ENCODE peak calls at places on chromosomes 2 and 18, in six cellular contexts. E, O, C, R, T and Q are unnamed samples.

GRCh38 chr2:172588931-172589330 is 33.0 kb downstream of the PDK1 start:
- DNase-seq in C (no peak), O (peak), E (no peak), T (peak), R (no peak), Q (no peak)

GRCh38 chr2:156800065-156800556 is 363.9 kb downstream of the GPD2 start:
- DNase-seq in E (no peak), C (no peak), O (no peak), T (no peak), R (no peak), Q (no peak)

GRCh38 chr2:15432642-15433261 is 128.4 kb downstream of the NBAS start:
- DNase-seq in O (no peak), C (no peak), T (no peak), E (no peak), R (no peak), Q (no peak)

GRCh38 chr2:98378901-98379300 is 32.6 kb downstream of the CNGA3 start:
- DNase-seq in E (no peak), O (no peak), T (peak), C (peak), R (no peak), Q (no peak)

GRCh38 chr2:192559541-192560126 is 364.9 kb upstream of the TMEFF2 start:
- DNase-seq in E (no peak), T (no peak), C (no peak), O (no peak), R (no peak), Q (no peak)

GRCh38 chr2:97951155-97951670 is 44.5 kb downstream of the TMEM131 start:
- DNase-seq in O (no peak), E (peak), R (no peak), C (no peak), T (no peak), Q (no peak)

GRCh38 chr2:214630402-214631035 is 179.0 kb downstream of the BARD1 start:
- DNase-seq in E (peak), C (no peak), T (peak), O (no peak), R (no peak), Q (no peak)

GRCh38 chr2:202035941-202036372 is 2.3 kb downstream of the FZD7 start:
- DNase-seq in T (no peak), E (peak), O (no peak), C (no peak), R (no peak), Q (peak)

GRCh38 chr2:112085916-112086669 is 31.0 kb downstream of the TMEM87B start:
- DNase-seq in O (no peak), C (no peak), R (no peak), E (no peak), T (peak), Q (no peak)

GRCh38 chr18:11553098-11553940 is 56.1 kb upstream of the SLC35G4 start:
- DNase-seq in O (peak), R (peak), E (peak), C (peak), T (peak), Q (peak)

GRCh38 chr2:149383340-149383739 is 53.0 kb downstream of the LYPD6 start:
- DNase-seq in R (no peak), T (no peak), C (peak), O (no peak), E (no peak), Q (no peak)

GRCh38 chr2:200608341-200609026 is 22.7 kb downstream of the AOX1 start:
- DNase-seq in T (no peak), E (no peak), O (no peak), R (no peak), C (no peak), Q (no peak)

GRCh38 chr2:164504253-164504652 is 117.0 kb downstream of the GRB14 start:
- DNase-seq in O (peak), C (no peak), E (peak), R (no peak), T (peak), Q (peak)

GRCh38 chr18:9629709-9630108 is 15.3 kb upstream of the PPP4R1 start:
- DNase-seq in R (no peak), T (peak), O (no peak), C (no peak), E (no peak), Q (no peak)

GRCh38 chr2:26559556-26559955 is 81.6 kb downstream of the CIB4 start:
- DNase-seq in T (no peak), C (no peak), O (no peak), R (no peak), E (peak), Q (no peak)

GRCh38 chr18:79921984-79922965 is 29.2 kb downstream of the SLC66A2 start:
- DNase-seq in C (no peak), R (no peak), T (no peak), O (no peak), E (no peak), Q (no peak)

GRCh38 chr2:181404472-181404871 is 52.7 kb upstream of the ITGA4 start:
- DNase-seq in T (no peak), O (no peak), E (no peak), R (peak), C (no peak), Q (no peak)

GRCh38 chr2:175844169-175844568 is 157.9 kb downstream of the LNPK start:
- DNase-seq in R (no peak), O (no peak), E (no peak), T (peak), C (peak), Q (no peak)

GRCh38 chr18:11951390-11951851 is 29.9 kb upstream of the IMPA2 start:
- DNase-seq in T (no peak), O (no peak), R (no peak), E (peak), C (no peak), Q (no peak)

GRCh38 chr2:231679906-231680283 is 28.4 kb upstream of the PTMA start:
- DNase-seq in C (no peak), R (no peak), T (no peak), E (no peak), O (no peak), Q (no peak)

GRCh38 chr2:228700638-228701037 is 519.2 kb upstream of the SPHKAP start:
- DNase-seq in E (no peak), T (peak), C (peak), O (no peak), R (no peak), Q (no peak)

GRCh38 chr2:19863303-19864041 is 38.3 kb downstream of the TTC32 start:
- DNase-seq in T (peak), C (no peak), R (no peak), E (peak), O (peak), Q (peak)

GRCh38 chr2:102126660-102127059 is 15.9 kb upstream of the IL1R1 start:
- DNase-seq in R (no peak), O (no peak), E (no peak), T (peak), C (no peak), Q (no peak)

GRCh38 chr2:6845312-6845711 is 20.4 kb downstream of the CMPK2 start:
- DNase-seq in T (peak), O (no peak), C (no peak), R (no peak), E (no peak), Q (no peak)

GRCh38 chr18:76433788-76434187 is 61.3 kb downstream of the ZNF516 start:
- DNase-seq in C (no peak), T (no peak), E (no peak), R (no peak), O (no peak), Q (no peak)

GRCh38 chr18:76436342-76436741 is 58.7 kb downstream of the ZNF516 start:
- DNase-seq in R (no peak), T (no peak), C (no peak), O (no peak), E (no peak), Q (no peak)

GRCh38 chr18:76434452-76434851 is 60.6 kb downstream of the ZNF516 start:
- DNase-seq in C (no peak), R (no peak), O (no peak), E (no peak), T (no peak), Q (no peak)

GRCh38 chr18:76437011-76437410 is 58.0 kb downstream of the ZNF516 start:
- DNase-seq in O (no peak), R (no peak), T (no peak), E (peak), C (no peak), Q (no peak)

DNA sequence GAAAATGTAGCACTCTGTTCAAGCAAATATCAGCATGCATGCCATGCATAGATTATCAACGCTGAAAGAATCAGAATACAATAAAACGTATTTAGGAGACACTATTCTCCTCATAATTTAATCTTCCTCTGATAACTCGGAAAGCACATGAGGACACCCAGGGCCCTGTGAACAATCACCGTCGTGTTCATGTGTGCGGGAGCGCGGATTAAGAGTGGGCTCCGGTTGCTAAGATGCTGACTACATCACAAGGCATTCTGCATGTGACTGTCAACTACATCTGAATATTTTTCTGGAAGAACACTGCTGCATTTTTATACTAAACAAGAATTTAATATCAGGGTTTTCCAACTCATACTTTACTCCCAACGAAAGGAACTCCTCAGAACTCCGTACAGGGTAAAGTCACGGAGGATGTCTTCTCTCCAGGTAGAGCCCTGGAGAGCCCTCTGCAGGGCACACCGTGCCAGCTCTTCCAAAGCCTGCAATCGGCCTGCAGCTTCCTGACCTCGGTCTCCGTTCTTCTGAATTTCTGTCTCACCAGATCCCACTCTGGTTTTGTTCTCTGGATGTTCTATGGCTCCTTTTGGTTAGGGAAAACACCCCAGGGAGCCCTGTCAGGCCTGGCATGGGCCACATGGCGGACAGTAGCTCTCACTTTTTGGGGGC is 59.6 kb downstream of the ZNF516 start:
- DNase-seq in O (no peak), R (no peak), C (no peak), T (no peak), E (peak), Q (no peak)
- TF ChIP-seq CTCF in O (no peak), R (no peak), C (peak), T (no peak), E (peak), Q (no peak)

GRCh38 chr2:160565099-160565498 is 71.5 kb upstream of the RBMS1 start:
- DNase-seq in O (no peak), R (no peak), C (no peak), E (no peak), T (no peak), Q (no peak)

GRCh38 chr2:160570386-160570785 is 76.8 kb upstream of the RBMS1 start:
- DNase-seq in E (no peak), T (no peak), C (no peak), R (no peak), O (no peak), Q (no peak)

GRCh38 chr2:160562730-160563129 is 69.1 kb upstream of the RBMS1 start:
- DNase-seq in R (no peak), O (no peak), C (no peak), T (peak), E (no peak), Q (no peak)

GRCh38 chr2:160568861-160569260 is 75.3 kb upstream of the RBMS1 start:
- DNase-seq in E (no peak), C (no peak), R (no peak), O (no peak), T (no peak), Q (no peak)

GRCh38 chr2:160566717-160567116 is 73.1 kb upstream of the RBMS1 start:
- DNase-seq in C (no peak), R (no peak), E (no peak), O (no peak), T (peak), Q (no peak)
- TF ChIP-seq CTCF in C (no peak), R (no peak), E (no peak), O (no peak), T (no peak), Q (no peak)

GRCh38 chr2:150495993-150496627 is 8.6 kb upstream of the RND3 start:
- DNase-seq in O (no peak), R (no peak), C (peak), T (peak), E (no peak), Q (no peak)
- TF ChIP-seq CTCF in O (no peak), R (no peak), C (no peak), T (no peak), E (no peak), Q (no peak)

DNA sequence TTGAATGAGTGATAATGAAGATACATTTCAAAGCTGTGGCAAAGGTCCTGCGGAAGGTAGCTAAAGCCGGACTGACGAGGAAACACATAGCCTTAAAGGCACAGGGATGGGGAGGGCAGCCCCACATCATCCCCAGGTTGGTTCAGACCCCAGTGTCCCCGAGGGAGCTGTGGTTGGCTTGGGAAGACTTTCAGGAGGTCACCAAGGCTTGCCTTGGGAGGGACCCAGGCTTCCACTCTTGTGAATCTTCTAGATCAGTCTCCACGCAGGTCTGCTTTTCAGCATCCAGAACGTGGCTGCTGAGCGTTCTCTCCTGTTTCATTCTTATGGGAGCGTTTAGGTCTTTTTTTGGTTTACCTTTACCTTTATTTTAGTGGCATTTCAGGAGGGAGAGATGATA is 16.8 kb downstream of the KIF1A start:
- DNase-seq in T (no peak), O (no peak), R (no peak), C (no peak), E (no peak), Q (no peak)
- TF ChIP-seq CTCF in T (no peak), O (no peak), R (no peak), C (no peak), E (no peak), Q (no peak)

DNA sequence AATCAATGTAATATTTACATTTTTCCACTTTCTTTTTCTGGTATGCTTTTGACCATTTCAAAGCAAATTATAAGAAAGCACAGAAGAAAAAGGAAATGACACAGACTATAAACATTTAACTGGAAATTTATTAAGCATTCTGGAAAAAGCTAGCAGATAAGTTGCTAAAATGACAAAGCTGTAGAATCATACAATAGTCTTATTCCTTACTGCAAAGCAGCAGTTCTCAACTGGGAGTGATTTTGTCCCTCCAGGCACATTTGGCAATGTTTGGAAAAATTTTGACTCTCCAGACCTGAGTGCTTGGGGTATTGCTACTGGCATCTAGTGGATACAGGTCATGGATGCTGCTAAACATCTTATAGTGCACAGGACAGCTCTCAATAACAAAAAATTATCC is 75.1 kb downstream of the MBD5 start:
- DNase-seq in T (peak), R (no peak), E (no peak), C (no peak), O (no peak), Q (no peak)
- TF ChIP-seq CTCF in T (no peak), R (no peak), E (no peak), C (no peak), O (no peak), Q (no peak)

DNA sequence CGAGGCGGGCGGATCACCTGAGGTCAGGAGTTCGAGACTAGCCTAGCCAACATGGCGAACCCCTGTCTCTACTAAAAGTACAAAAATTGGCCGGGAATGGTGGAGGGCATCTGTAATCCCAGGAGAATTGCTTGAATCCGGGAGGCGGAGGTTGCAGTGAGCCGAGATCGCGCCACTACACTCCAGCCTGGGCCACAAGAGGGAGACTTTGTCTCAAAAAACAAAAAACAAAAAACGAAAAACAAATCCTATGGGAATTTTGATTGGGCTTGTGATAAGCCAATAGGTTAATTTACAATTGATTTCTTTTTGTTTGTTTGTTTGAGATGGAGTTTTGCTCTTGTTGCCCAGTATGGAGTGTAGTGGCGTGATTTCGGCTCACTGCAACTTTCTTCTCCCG is 24.2 kb upstream of the TOGARAM2 start:
- DNase-seq in E (peak), R (no peak), T (peak), C (no peak), O (no peak), Q (peak)
- TF ChIP-seq CTCF in E (peak), R (peak), T (peak), C (peak), O (no peak), Q (peak)

GRCh38 chr18:74916773-74917393 is 292.1 kb downstream of the PTGR3 start:
- DNase-seq in E (no peak), T (no peak), R (no peak), C (no peak), O (no peak), Q (no peak)
- TF ChIP-seq CTCF in E (no peak), T (no peak), R (no peak), C (no peak), O (no peak), Q (no peak)

GRCh38 chr2:222916229-222917197 is 55.7 kb downstream of the ACSL3 start:
- DNase-seq in C (no peak), T (no peak), O (no peak), R (no peak), E (no peak), Q (no peak)

GRCh38 chr2:222912776-222913175 is 51.9 kb downstream of the ACSL3 start:
- DNase-seq in C (no peak), R (no peak), T (no peak), E (no peak), O (no peak), Q (no peak)

GRCh38 chr2:222919841-222920609 is 59.2 kb downstream of the ACSL3 start:
- DNase-seq in C (peak), E (no peak), T (peak), O (peak), R (no peak), Q (no peak)

GRCh38 chr2:222912117-222912516 is 51.3 kb downstream of the ACSL3 start:
- DNase-seq in O (no peak), C (no peak), R (peak), T (peak), E (no peak), Q (no peak)

GRCh38 chr2:222915092-222915957 is 54.5 kb downstream of the ACSL3 start:
- DNase-seq in E (no peak), R (no peak), C (no peak), T (peak), O (no peak), Q (no peak)
- TF ChIP-seq CTCF in E (peak), R (peak), C (peak), T (peak), O (no peak), Q (peak)

GRCh38 chr18:70464343-70465114 is 175.7 kb downstream of the SOCS6 start:
- DNase-seq in C (peak), E (peak), O (peak), T (peak), R (no peak), Q (peak)
- TF ChIP-seq CTCF in C (peak), E (peak), O (no peak), T (peak), R (no peak), Q (no peak)